ENCODE peak calls at places on chromosomes 4 and X, in seven cellular contexts. W is stimulated activated CD8-positive, alpha-beta memory T cell treated with anti-CD3 and anti-CD28 coated beads, Interleukin-4, amount 100 ng/mL, for 4 hours; R is NCI-H1105; H is activated T-cell treated with anti-CD3 and anti-CD28 coated beads, Interleukin-2, amount 50 U/mL, for 72 hours; T is HCT116; N is activated CD4-positive, alpha-beta T cell treated with anti-CD3 and anti-CD28 coated beads, Interleukin-2, amount 50 U/mL, for 1 hour; Z is neural crest cell. Q is an unnamed sample.

GRCh38 chrX:100973411-100973810 is 3.9 kb downstream of the ARL13A start:
- DNase-seq in T (no peak), Z (no peak), W (no peak), R (no peak), H (no peak), N (no peak), Q (no peak)

GRCh38 chrX:21683910-21684309 is 25.8 kb upstream of the KLHL34 start:
- DNase-seq in T (no peak), R (no peak), Z (no peak), W (no peak), H (no peak), N (no peak), Q (no peak)

GRCh38 chr4:41359069-41359769 is 102.5 kb downstream of the UCHL1 start:
- DNase-seq in N (no peak), W (no peak), R (no peak), T (no peak), Z (no peak), H (no peak), Q (peak)

GRCh38 chr4:42412251-42412650 is 15.0 kb downstream of the SHISA3 start:
- DNase-seq in T (no peak), N (no peak), H (no peak), W (no peak), Z (no peak), R (no peak), Q (no peak)

GRCh38 chr4:37793562-37793961 is 32.9 kb upstream of the PGM2 start:
- DNase-seq in Z (no peak), N (peak), R (no peak), W (no peak), H (peak), T (no peak), Q (no peak)

GRCh38 chr4:76570141-76570989 is 135.3 kb downstream of the SHROOM3 start:
- DNase-seq in H (no peak), T (no peak), W (no peak), N (no peak), Z (no peak), R (no peak), Q (no peak)

GRCh38 chrX:2474280-2474962 is 26.4 kb downstream of the DHRSX start:
- DNase-seq in H (no peak), W (no peak), T (peak), Z (no peak), R (no peak), N (no peak), Q (no peak)

GRCh38 chr4:1170156-1170804 is 2.1 kb downstream of the SPON2 start:
- DNase-seq in H (no peak), N (no peak), Z (no peak), T (no peak), R (no peak), W (no peak), Q (no peak)

GRCh38 chr4:88382621-88383020 is 4.0 kb downstream of the HERC6 start:
- DNase-seq in T (no peak), N (peak), Z (no peak), H (peak), R (no peak), W (peak), Q (no peak)

GRCh38 chr4:165532976-165533375 is 154.2 kb downstream of the CPE start:
- DNase-seq in W (no peak), T (no peak), H (no peak), R (no peak), Z (no peak), N (no peak), Q (no peak)

GRCh38 chrX:115563633-115564182 is 2.7 kb downstream of the PLS3 start:
- DNase-seq in N (no peak), R (no peak), W (no peak), T (no peak), Z (no peak), H (no peak), Q (no peak)

GRCh38 chrX:137342969-137343368 is 223.0 kb upstream of the ZIC3 start:
- DNase-seq in Z (no peak), R (no peak), N (no peak), H (no peak), T (no peak), W (no peak), Q (no peak)

GRCh38 chrX:131331152-131331551 is 42.0 kb upstream of the IGSF1 start:
- DNase-seq in N (no peak), Z (no peak), W (no peak), H (no peak), R (no peak), T (no peak), Q (no peak)

GRCh38 chr4:91914176-91914804 is 389.5 kb upstream of the GRID2 start:
- DNase-seq in N (no peak), H (no peak), W (no peak), R (no peak), Z (no peak), T (no peak), Q (no peak)

GRCh38 chr4:188780028-188780427 is 640.8 kb downstream of the TRIML1 start:
- DNase-seq in T (no peak), W (no peak), R (no peak), N (no peak), H (no peak), Z (no peak), Q (no peak)

GRCh38 chrX:47200385-47201150 is 6.9 kb downstream of the UBA1 start:
- DNase-seq in T (no peak), R (no peak), Z (no peak), H (no peak), N (no peak), W (no peak), Q (no peak)

GRCh38 chrX:131792789-131793462 is 230.2 kb upstream of the STK26 start:
- DNase-seq in R (peak), W (no peak), N (no peak), Z (no peak), H (peak), T (no peak), Q (no peak)

GRCh38 chr4:20249333-20249732 is 2.4 kb upstream of the SLIT2 start:
- DNase-seq in Z (no peak), H (no peak), R (no peak), W (no peak), T (peak), N (no peak), Q (peak)

GRCh38 chrX:139930923-139931645 is 1.8 kb downstream of the ATP11C start:
- DNase-seq in W (no peak), R (no peak), T (no peak), H (peak), N (peak), Z (peak), Q (no peak)

GRCh38 chrX:116114999-116115398 is 55.5 kb upstream of the AGTR2 start:
- DNase-seq in N (no peak), W (no peak), H (no peak), R (no peak), T (no peak), Z (no peak), Q (no peak)

GRCh38 chr4:71974681-71975080 is 57.1 kb upstream of the NPFFR2 start:
- DNase-seq in T (no peak), Z (no peak), H (no peak), W (no peak), R (no peak), N (no peak), Q (no peak)

GRCh38 chr4:183249854-183250253 is 70.2 kb downstream of the CLDN22 start:
- DNase-seq in R (no peak), W (no peak), N (peak), T (no peak), Z (no peak), H (peak), Q (no peak)

GRCh38 chrX:131366387-131366786 is 77.3 kb upstream of the IGSF1 start:
- DNase-seq in Z (no peak), N (no peak), T (no peak), W (no peak), H (no peak), R (no peak), Q (no peak)

GRCh38 chr4:87112063-87112462 is 108.4 kb downstream of the KLHL8 start:
- DNase-seq in R (no peak), W (no peak), H (no peak), N (no peak), T (no peak), Z (no peak), Q (no peak)

GRCh38 chr4:89765966-89766365 is 71.0 kb downstream of the SNCA start:
- DNase-seq in R (no peak), H (no peak), N (no peak), T (no peak), Z (no peak), W (no peak), Q (no peak)

GRCh38 chr4:151197258-151197657 is 79.7 kb upstream of the PRSS48 start:
- DNase-seq in T (no peak), N (no peak), H (no peak), Z (no peak), W (no peak), R (no peak), Q (no peak)

GRCh38 chr4:100823066-100823992 is 305.5 kb upstream of the EMCN start:
- DNase-seq in W (no peak), T (peak), N (no peak), H (peak), Z (no peak), R (no peak), Q (no peak)

GRCh38 chr4:61149278-61149677 is 50.8 kb upstream of the ADGRL3 start:
- DNase-seq in H (no peak), R (no peak), W (no peak), T (no peak), Z (no peak), N (no peak), Q (no peak)

GRCh38 chr4:8451440-8452182 is 11.0 kb downstream of the TRMT44 start:
- DNase-seq in N (no peak), R (no peak), W (no peak), Z (no peak), T (no peak), H (no peak), Q (no peak)

GRCh38 chr4:55554453-55555030 is 7.8 kb upstream of the CLOCK start:
- DNase-seq in R (no peak), H (no peak), N (no peak), Z (no peak), W (no peak), T (peak), Q (no peak)

GRCh38 chr4:25956260-25956659 is 42.2 kb downstream of the SMIM20 start:
- DNase-seq in N (no peak), T (no peak), Z (no peak), R (no peak), H (no peak), W (no peak), Q (no peak)

GRCh38 chr4:112451831-112452230 is 64.1 kb downstream of the NEUROG2 start:
- DNase-seq in W (no peak), N (no peak), T (no peak), R (no peak), H (no peak), Z (no peak), Q (no peak)

GRCh38 chr4:8080754-8081065 is 77.9 kb downstream of the ABLIM2 start:
- DNase-seq in H (no peak), Z (no peak), N (no peak), T (no peak), W (no peak), R (no peak), Q (no peak)

GRCh38 chrX:41596586-41596985 is 92.2 kb upstream of the GPR34 start:
- DNase-seq in R (no peak), W (no peak), H (no peak), T (no peak), N (no peak), Z (no peak), Q (no peak)

GRCh38 chrX:154017766-154018517 is 1.8 kb downstream of the IRAK1 start:
- DNase-seq in N (no peak), H (no peak), Z (no peak), T (no peak), W (no peak), R (no peak), Q (no peak)

GRCh38 chr4:139633661-139634060 is 32.0 kb upstream of the MGST2 start:
- DNase-seq in N (no peak), H (no peak), T (no peak), W (no peak), R (peak), Z (no peak), Q (no peak)

GRCh38 chrX:151370906-151371305 is 26.1 kb upstream of the VMA21 start:
- DNase-seq in W (no peak), Z (peak), H (peak), R (no peak), N (no peak), T (no peak), Q (no peak)

GRCh38 chr4:153643406-153644016 is 40.6 kb upstream of the TLR2 start:
- DNase-seq in H (no peak), N (no peak), T (peak), W (no peak), R (peak), Z (no peak), Q (peak)

Q was measured in HuH-7.5.